ENCODE peak calls at places on chromosomes 3 and 15, in four cellular contexts. E, G, K and N are unnamed samples.

GRCh38 chr3:55668359-55668758 is 181.3 kb upstream of the WNT5A start:
- DNase-seq in G (no peak), E (no peak), K (no peak), N (no peak)

GRCh38 chr3:18127864-18128185 is 297.3 kb downstream of the SATB1 start:
- DNase-seq in K (no peak), G (no peak), E (no peak), N (no peak)

GRCh38 chr3:141336672-141337522 is 31.4 kb upstream of the ZBTB38 start:
- DNase-seq in G (no peak), K (peak), E (peak), N (peak)

GRCh38 chr3:65170357-65171090 is 482.7 kb upstream of the ADAMTS9 start:
- DNase-seq in K (no peak), E (no peak), G (peak), N (peak)

GRCh38 chr15:76391847-76392246 is 55.3 kb downstream of the ISL2 start:
- DNase-seq in G (no peak), E (no peak), K (no peak), N (no peak)

GRCh38 chr3:94862703-94863102 is 799.8 kb downstream of the NSUN3 start:
- DNase-seq in G (peak), E (peak), K (no peak), N (peak)

GRCh38 chr15:51629612-51630011 is 7.0 kb upstream of the DMXL2 start:
- DNase-seq in E (no peak), G (no peak), K (no peak), N (no peak)

GRCh38 chr3:51642462-51642861 is 28.6 kb upstream of the TEX264 start:
- DNase-seq in E (no peak), K (no peak), G (no peak), N (no peak)

GRCh38 chr15:80744826-80745225 is 34.3 kb upstream of the CEMIP start:
- DNase-seq in K (no peak), G (no peak), E (no peak), N (no peak)

GRCh38 chr3:194879126-194879887 is 193.6 kb downstream of the FAM43A start:
- DNase-seq in K (no peak), G (no peak), E (no peak), N (no peak)

GRCh38 chr15:101091080-101092017 is 160.5 kb downstream of the CHSY1 start:
- DNase-seq in K (no peak), E (peak), G (no peak), N (no peak)
- TF ChIP-seq PBX3 in K (no peak), E (no peak), G (no peak), N (no peak)

DNA sequence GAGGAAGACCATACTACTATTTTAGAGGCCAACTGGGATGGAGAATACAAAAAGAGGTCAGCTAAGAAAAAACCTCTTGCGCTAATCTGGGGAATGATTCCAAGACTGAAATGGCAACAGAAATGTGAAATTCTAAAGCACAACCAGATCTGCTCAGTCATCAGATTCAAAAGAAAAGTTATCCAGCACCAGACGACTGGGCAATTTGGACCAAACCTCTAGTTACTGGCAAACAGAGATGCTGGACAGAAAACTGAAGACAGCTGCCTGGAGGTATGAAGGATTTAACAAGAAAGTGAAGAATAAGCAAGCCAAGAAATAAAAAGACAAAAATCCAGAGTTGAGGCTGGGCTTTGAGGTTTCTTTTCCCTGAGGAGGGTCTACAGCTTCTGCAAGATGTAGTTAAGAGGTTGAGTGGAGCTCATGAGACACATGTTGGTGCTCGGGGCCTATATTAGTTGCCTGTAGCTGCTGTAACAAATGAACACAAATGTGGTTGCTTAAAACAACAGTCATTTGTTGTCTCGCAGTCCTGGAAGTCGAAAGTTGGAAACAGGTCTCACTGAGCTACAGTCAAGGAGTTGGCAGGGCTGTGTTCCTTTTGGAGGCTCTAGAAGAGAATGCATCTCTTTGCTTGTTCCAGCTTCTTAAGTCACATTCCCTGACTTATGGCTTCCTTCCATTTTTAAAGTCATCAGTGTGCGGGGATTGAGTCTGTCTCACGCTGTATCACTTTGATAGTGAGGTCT is 119.8 kb downstream of the ATP10A start:
- DNase-seq in E (no peak), K (no peak), G (no peak), N (no peak)
- TF ChIP-seq PBX3 in E (no peak), K (no peak), G (no peak), N (no peak)

GRCh38 chr3:154098396-154098795 is 22.8 kb upstream of the ARHGEF26 start:
- DNase-seq in K (no peak), G (no peak), E (no peak), N (no peak)
- TF ChIP-seq PBX3 in K (no peak), G (no peak), E (no peak), N (no peak)

GRCh38 chr15:45588199-45588910 is 1.2 kb downstream of the BLOC1S6 start:
- DNase-seq in K (no peak), E (peak), G (no peak), N (no peak)

GRCh38 chr15:45587861-45588170 is 637 bp downstream of the BLOC1S6 start:
- DNase-seq in E (no peak), G (no peak), K (no peak), N (no peak)

GRCh38 chr15:45585069-45585468 is 2.1 kb upstream of the BLOC1S6 start:
- DNase-seq in K (no peak), E (no peak), G (no peak), N (no peak)

GRCh38 chr15:45589296-45589695 is 2.1 kb downstream of the BLOC1S6 start:
- DNase-seq in E (no peak), G (no peak), K (no peak), N (no peak)

DNA sequence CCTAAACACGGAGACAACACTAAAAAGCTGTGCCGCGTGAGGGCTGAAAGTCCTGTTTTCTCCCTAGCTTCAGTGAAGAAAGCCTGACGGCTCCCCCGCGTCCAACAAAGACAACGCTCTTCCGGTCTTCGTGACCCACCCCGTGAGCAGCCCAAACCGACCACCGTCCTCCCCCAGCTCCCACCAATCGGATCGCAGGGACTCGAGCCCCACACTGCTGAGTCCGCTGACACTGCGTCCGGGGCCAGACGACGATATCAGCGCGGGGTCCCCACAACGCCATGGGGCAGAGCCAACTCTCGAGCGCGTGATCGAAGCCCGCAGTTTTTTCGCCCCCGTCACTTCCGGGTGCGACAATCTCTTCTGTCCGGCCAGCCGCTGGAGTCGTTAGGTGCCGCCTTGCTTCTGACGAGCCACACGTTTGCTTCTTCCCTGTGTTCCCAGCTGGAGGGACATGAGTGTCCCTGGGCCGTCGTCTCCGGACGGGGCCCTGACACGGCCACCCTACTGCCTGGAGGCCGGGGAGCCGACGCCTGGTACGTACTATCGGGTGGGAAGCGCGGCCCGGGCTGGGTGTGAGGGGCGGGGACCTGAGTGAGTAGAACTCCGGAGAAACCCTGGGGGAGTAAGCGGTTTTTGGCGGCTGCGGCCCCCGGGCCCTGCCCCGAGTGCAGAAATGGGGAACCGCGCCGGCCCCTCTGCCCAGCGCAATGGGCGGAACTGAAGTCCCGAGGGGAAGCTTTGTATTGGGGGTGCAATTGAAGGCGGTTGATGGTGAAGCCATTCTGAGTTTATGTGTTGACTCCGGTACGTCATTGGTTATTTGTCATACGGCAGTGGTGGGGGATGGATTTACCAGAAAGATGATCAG is at the start of gene BLOC1S6:
- DNase-seq in E (peak), G (peak), K (peak), N (peak)
- TF ChIP-seq PBX3 in E (peak), G (peak), K (peak), N (no peak)

DNA sequence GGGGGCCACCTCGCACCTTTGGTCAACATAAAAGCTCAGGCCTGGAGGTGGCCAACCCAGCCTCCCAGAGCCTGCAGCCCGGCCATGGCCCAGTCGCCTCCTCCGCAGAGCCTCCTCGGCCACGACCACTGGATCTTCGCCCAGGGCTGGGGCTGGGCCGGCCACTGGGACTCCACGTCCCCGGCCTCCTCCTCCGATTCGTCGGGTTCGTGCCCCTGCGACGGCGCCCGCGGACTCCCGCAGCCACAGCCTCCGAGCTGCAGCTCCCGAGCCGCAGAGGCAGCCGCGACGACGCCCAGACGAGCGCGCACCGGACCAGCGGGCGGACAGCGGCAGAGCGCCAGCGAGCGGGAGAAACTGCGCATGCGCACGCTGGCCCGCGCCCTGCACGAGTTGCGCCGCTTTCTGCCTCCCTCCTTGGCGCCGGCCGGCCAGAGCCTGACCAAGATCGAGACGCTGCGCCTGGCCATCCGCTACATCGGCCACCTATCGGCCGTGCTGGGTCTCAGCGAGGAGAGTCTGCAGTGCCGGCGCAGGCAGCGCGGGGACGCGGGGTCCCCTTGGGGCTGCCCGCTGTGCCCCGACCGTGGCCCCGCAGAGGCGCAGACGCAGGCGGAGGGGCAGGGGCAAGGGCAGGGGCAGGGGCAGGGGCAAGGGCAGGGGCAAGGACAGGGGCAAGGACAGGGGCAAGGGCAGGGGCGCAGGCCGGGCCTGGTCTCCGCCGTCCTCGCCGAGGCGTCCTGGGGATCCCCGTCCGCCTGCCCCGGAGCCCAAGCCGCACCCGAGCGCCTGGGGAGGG is at the start of gene MESP2:
- DNase-seq in K (no peak), E (peak), G (peak), N (peak)
- TF ChIP-seq PBX3 in K (no peak), E (no peak), G (no peak), N (no peak)

GRCh38 chr3:112134335-112135124 is 1.5 kb upstream of the GCSAM start:
- DNase-seq in E (no peak), K (no peak), G (peak), N (no peak)

GRCh38 chr3:112140584-112140983 is 7.5 kb upstream of the GCSAM start:
- DNase-seq in E (no peak), K (no peak), G (no peak), N (no peak)

GRCh38 chr3:112133606-112134334 is 722 bp upstream of the GCSAM start:
- DNase-seq in K (no peak), E (no peak), G (no peak), N (no peak)

GRCh38 chr3:112136046-112136445 is 3.0 kb upstream of the GCSAM start:
- DNase-seq in E (no peak), G (no peak), K (no peak), N (no peak)

GRCh38 chr3:112136959-112137693 is 4.1 kb upstream of the GCSAM start:
- DNase-seq in K (no peak), E (peak), G (no peak), N (peak)
- TF ChIP-seq PBX3 in K (peak), E (no peak), G (peak), N (no peak)

GRCh38 chr3:28050120-28050519 is 191.3 kb upstream of the CMC1 start:
- DNase-seq in E (no peak), G (no peak), K (no peak), N (no peak)

GRCh38 chr3:28050895-28051294 is 190.5 kb upstream of the CMC1 start:
- DNase-seq in E (peak), G (no peak), K (no peak), N (peak)

GRCh38 chr3:28057548-28057947 is 183.9 kb upstream of the CMC1 start:
- DNase-seq in G (no peak), K (no peak), E (no peak), N (no peak)

DNA sequence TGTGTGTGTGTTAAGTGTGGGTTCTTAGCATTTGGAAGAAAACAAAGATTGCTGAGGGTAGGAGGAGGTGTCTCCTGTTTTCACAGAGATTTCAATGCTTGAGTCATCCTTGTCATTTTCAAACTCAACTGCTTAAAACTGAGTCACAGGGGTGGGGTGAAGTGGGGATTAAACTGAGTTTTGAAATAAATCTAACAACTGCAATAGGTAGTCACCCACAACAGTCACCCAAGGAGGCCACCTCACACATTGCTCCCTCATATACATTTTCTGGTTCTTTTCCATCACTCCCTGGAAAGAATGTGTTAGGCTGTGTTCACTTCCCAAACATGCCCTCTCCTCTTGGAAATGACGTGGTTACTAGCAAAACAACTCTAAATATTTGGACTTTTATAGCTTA is 187.7 kb upstream of the CMC1 start:
- DNase-seq in K (no peak), G (no peak), E (no peak), N (peak)
- TF ChIP-seq PBX3 in K (no peak), G (no peak), E (no peak), N (no peak)

GRCh38 chr3:137926991-137927390 is 83.0 kb upstream of the CLDN18 start:
- DNase-seq in G (no peak), E (no peak), K (no peak), N (no peak)
- TF ChIP-seq PBX3 in G (no peak), E (no peak), K (no peak), N (no peak)

DNA sequence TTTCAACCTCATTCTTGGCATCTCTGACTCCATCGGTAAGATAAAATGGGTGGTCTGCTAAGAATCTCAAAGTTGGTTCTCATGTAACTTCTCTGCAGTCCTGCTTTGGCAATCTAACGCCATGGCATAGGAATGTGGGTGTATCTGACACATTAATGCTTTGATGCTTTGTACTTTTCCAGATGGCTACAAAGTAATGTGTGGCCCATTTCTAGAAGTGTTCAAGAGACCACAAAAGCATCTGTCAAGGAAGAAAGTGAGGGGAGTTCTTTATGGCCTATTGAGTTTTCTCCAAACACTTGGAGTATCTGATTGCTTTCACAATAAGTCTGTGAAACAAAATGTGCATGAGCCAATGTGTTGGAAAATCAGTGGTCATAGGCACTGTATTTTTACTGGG is 339.9 kb upstream of the TGFBR2 start:
- DNase-seq in G (no peak), K (no peak), E (no peak), N (no peak)
- TF ChIP-seq PBX3 in G (no peak), K (no peak), E (no peak), N (no peak)